ENCODE peak calls at places on chromosome 2, in five cellular contexts. V is CD8-positive, alpha-beta T cell; Z is esophagus squamous epithelium; U is endothelial cell of umbilical vein; M is fibroblast of pulmonary artery. L is an unnamed sample.

GRCh38 chr2:69538872-69539548 is 101.8 kb upstream of the NFU1 start:
- DNase-seq in V (no peak), Z (no peak), U (no peak), M (no peak), L (peak; percentile 52)

GRCh38 chr2:169732583-169733358 is 861 bp upstream of the KLHL23 start:
- DNase-seq in V (no peak), Z (no peak), U (no peak), M (no peak), L (no peak)

GRCh38 chr2:12416600-12416999 is 300.1 kb upstream of the TRIB2 start:
- DNase-seq in V (peak; percentile 78), Z (no peak), U (peak; percentile 57), M (peak; percentile 51), L (peak; percentile 38)

GRCh38 chr2:236083934-236084333 is 84.3 kb downstream of the GBX2 start:
- DNase-seq in V (no peak), Z (no peak), U (no peak), M (no peak), L (no peak)

GRCh38 chr2:225070811-225071210 is 28.5 kb upstream of the DOCK10 start:
- DNase-seq in V (no peak), Z (no peak), U (no peak), M (no peak), L (no peak)

GRCh38 chr2:127594116-127594591 is 51.8 kb upstream of the GPR17 start:
- DNase-seq in V (peak; percentile 37), Z (no peak), U (no peak), M (no peak), L (no peak)

GRCh38 chr2:13006829-13007715 is 290.3 kb downstream of the TRIB2 start:
- DNase-seq in V (peak; percentile 77), Z (no peak), U (peak; percentile 83), M (peak; percentile 86), L (peak; percentile 78)

GRCh38 chr2:41933585-41934322 is 114.1 kb upstream of the PKDCC start:
- DNase-seq in V (no peak), Z (no peak), U (no peak), M (peak; percentile 97), L (peak; percentile 96)

GRCh38 chr2:58508021-58508420 is 266.9 kb upstream of the FANCL start:
- DNase-seq in V (no peak), Z (no peak), U (no peak), M (no peak), L (no peak)

GRCh38 chr2:46471-47345 is at the start of gene FAM110C:
- DNase-seq in V (peak; percentile 71), Z (no peak), U (no peak), M (peak; percentile 19), L (peak; percentile 78)

GRCh38 chr2:156110890-156111289 is 221.6 kb downstream of the NR4A2 start:
- DNase-seq in V (no peak), Z (no peak), U (no peak), M (no peak), L (peak; percentile 46)

GRCh38 chr2:133591164-133591563 is 22.9 kb upstream of the NCKAP5 start:
- DNase-seq in V (no peak), Z (no peak), U (peak; percentile 48), M (peak; percentile 18), L (no peak)

GRCh38 chr2:157876771-157877108 is 610 bp upstream of the ACVR1 start:
- DNase-seq in V (no peak), Z (no peak), U (no peak), M (peak; percentile 30), L (no peak)

GRCh38 chr2:5981241-5982055 is 289.3 kb downstream of the SOX11 start:
- DNase-seq in V (no peak), Z (no peak), U (no peak), M (no peak), L (no peak)
- TF ChIP-seq CTCF in V (no peak), Z (no peak), U (no peak), M (no peak), L (no peak)

GRCh38 chr2:167856190-167856589 is 391.2 kb downstream of the STK39 start:
- DNase-seq in V (no peak), Z (no peak), U (no peak), M (no peak), L (no peak)
- TF ChIP-seq CTCF in V (no peak), Z (no peak), U (no peak), M (no peak), L (no peak)

DNA sequence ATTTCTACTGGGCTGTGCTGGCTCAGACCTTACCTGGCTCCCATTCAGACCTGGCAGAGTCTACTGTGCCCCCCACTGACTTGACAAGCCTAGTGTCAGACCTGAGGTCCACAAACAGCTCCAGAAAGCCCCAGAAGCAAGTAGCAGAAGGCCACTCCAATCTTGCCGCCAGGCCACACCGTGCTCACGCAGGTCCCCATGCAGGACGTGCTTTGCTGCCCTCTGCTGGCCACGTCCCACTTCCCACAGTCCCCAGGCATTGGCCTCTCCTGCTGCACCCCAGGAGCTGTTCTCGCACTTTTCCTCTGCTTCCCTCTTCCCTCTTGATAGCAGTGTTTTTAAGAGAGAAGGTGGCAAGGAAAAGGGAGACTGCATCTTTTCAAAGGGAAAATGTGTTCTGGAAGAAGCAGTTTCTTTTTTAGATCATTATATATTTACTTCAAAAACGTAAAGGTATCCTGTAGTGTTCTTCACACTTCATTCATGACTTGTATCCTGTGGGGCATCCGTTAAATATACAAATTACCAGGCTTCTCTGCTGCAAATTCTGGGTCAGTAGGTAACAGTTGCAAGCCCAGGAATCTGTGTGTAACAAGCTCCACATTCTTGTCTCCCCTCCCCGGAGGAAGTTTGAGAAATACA is 81.4 kb upstream of the PAPOLG start:
- DNase-seq in V (peak; percentile 85), Z (peak; percentile 23), U (peak; percentile 64), M (peak; percentile 74), L (peak; percentile 77)
- TF ChIP-seq CTCF in V (peak; percentile 95), Z (peak; percentile 77), U (peak; percentile 92), M (peak; percentile 98), L (peak; percentile 83)

DNA sequence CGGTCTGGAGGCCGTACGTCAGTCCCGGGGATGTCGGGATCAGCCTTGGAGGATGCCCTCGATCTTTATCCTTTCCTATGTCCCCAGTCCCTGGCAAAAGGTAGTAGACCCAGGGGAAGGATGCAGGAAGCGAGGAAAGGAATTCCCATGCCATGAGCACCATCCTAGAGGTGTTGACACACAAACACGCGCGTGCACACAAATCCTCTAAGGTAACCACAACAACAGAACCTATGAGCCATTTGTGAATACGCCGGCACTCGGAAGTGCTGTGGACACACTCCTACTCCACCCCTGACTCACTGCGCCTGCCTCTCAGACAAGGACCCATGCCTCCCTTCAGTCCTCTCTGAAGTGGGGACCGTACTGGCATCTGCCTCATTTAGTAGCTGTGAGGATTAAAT is 11.3 kb upstream of the MLPH start:
- DNase-seq in V (no peak), Z (no peak), U (peak; percentile 11), M (peak; percentile 70), L (peak; percentile 60)
- TF ChIP-seq CTCF in V (no peak), Z (no peak), U (no peak), M (no peak), L (no peak)